ENCODE peak calls at places on chromosomes 12 and 14, in five cellular contexts. Q is COR-L47; T is left ventricle myocardium inferior; E is stimulated activated CD8-positive, alpha-beta memory T cell treated with anti-CD3 and anti-CD28 coated beads, Interleukin-7, amount 100 ng/mL, for 1 hour; S is astrocyte. L is an unnamed sample.

GRCh38 chr12:62210422-62210821 is 49.8 kb upstream of the USP15 start:
- DNase-seq in Q (no peak), T (peak), E (no peak), S (peak), L (no peak)

GRCh38 chr12:108313609-108314331 is 25.3 kb downstream of the CMKLR1 start:
- DNase-seq in Q (no peak), T (no peak), E (no peak), S (no peak), L (no peak)

GRCh38 chr14:55446127-55446736 is 5.8 kb upstream of the TBPL2 start:
- DNase-seq in Q (peak), T (no peak), E (peak), S (peak), L (peak)

GRCh38 chr12:22083167-22083566 is 37.1 kb downstream of the CMAS start:
- DNase-seq in Q (no peak), T (no peak), E (no peak), S (peak), L (peak)

GRCh38 chr14:78135450-78135891 is 34.7 kb upstream of the NRXN3 start:
- DNase-seq in Q (no peak), T (no peak), E (no peak), S (peak), L (no peak)

GRCh38 chr12:104132351-104132956 is 5.6 kb downstream of the NFYB start:
- DNase-seq in Q (peak), T (no peak), E (no peak), S (no peak), L (no peak)

GRCh38 chr12:74515849-74516248 is 21.8 kb upstream of the ATXN7L3B start:
- DNase-seq in Q (no peak), T (no peak), E (no peak), S (no peak), L (no peak)

GRCh38 chr12:62834406-62834805 is 100.5 kb downstream of the PPM1H start:
- DNase-seq in Q (no peak), T (peak), E (no peak), S (no peak), L (no peak)

GRCh38 chr12:72076558-72076915 is 137.9 kb downstream of the TPH2 start:
- DNase-seq in Q (no peak), T (no peak), E (no peak), S (no peak), L (no peak)